ENCODE peak calls at places on chromosomes 12 and 14, in eight cellular contexts. V is right lobe of liver, W is heart left ventricle, E is body of pancreas, R is prostate gland, O is uterus, H is spleen, K is Peyer's patch. Q is an unnamed sample.

GRCh38 chr14:45125754-45126153 is 8.5 kb downstream of the FKBP3 start:
- DNase-seq in H (no peak), O (no peak), K (no peak), R (no peak), V (no peak), W (no peak), E (no peak), Q (no peak)

GRCh38 chr14:55731881-55732498 is 152.0 kb downstream of the KTN1 start:
- DNase-seq in W (no peak), O (no peak), E (peak; percentile 45), R (no peak), H (no peak), V (no peak), K (peak; percentile 65), Q (peak; percentile 29)

GRCh38 chr12:92574046-92574783 is 128.6 kb upstream of the PLEKHG7 start:
- DNase-seq in K (no peak), R (no peak), E (no peak), W (no peak), O (no peak), V (no peak), H (no peak), Q (peak; percentile 40)

GRCh38 chr14:85250369-85250768 is 279.6 kb upstream of the FLRT2 start:
- DNase-seq in E (no peak), H (no peak), O (no peak), V (no peak), W (no peak), K (no peak), R (no peak), Q (no peak)

GRCh38 chr12:45439039-45439438 is 223.1 kb downstream of the ANO6 start:
- DNase-seq in H (no peak), O (no peak), K (no peak), W (no peak), E (no peak), R (no peak), V (no peak), Q (no peak)

GRCh38 chr14:95149441-95149840 is 7.9 kb downstream of the DICER1 start:
- DNase-seq in W (no peak), H (no peak), R (no peak), O (no peak), K (no peak), E (no peak), V (no peak), Q (no peak)

GRCh38 chr14:37819155-37820015 is 224.0 kb downstream of the TTC6 start:
- DNase-seq in H (no peak), O (no peak), K (no peak), W (no peak), R (no peak), E (no peak), V (no peak), Q (no peak)

GRCh38 chr12:1350934-1351240 is 243.5 kb downstream of the FBXL14 start:
- DNase-seq in V (no peak), E (no peak), R (no peak), H (no peak), K (no peak), O (no peak), W (no peak), Q (no peak)

GRCh38 chr14:93892505-93892839 is 34.7 kb upstream of the FAM181A start:
- DNase-seq in W (no peak), O (no peak), H (no peak), R (no peak), V (no peak), E (no peak), K (no peak), Q (no peak)

GRCh38 chr14:105398044-105398725 is at the start of gene TEX22:
- DNase-seq in O (peak; percentile 91), W (peak; percentile 96), H (peak; percentile 98), R (peak; percentile 72), K (peak; percentile 96), V (peak; percentile 88), E (peak; percentile 88), Q (peak; percentile 92)
- TF ChIP-seq POLR2A in O (peak; percentile 38), W (no peak), H (no peak), R (peak; percentile 37), K (peak; percentile 63), V (peak; percentile 66), E (peak; percentile 63), Q (no peak)

DNA sequence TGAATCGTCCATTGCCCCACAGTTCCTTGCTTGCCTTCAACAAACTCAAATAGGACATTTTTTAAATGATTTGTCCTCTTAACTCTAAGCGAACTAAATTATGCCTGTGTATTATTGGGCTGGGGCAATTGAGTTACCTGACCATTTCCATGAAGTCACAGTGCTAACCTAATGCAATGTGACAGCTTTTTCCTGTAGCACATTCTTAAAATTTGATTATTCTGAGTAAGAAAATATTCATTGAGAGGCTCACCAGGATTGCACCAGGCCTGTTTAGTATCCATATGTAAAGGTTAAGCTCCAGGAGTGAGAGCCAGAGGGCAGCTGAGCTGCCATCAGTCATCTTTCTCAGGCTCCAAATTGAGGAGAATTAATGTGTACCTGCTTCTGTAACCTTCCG is 90.9 kb downstream of the GPR65 start:
- DNase-seq in O (no peak), V (no peak), H (no peak), R (no peak), W (no peak), E (no peak), K (no peak), Q (no peak)
- TF ChIP-seq POLR2A in O (no peak), V (no peak), H (no peak), R (no peak), W (no peak), E (no peak), K (no peak), Q (no peak)

GRCh38 chr12:76029982-76030377 is 1.6 kb downstream of the PHLDA1 start:
- DNase-seq in H (no peak), V (no peak), K (no peak), O (no peak), W (no peak), R (no peak), E (no peak), Q (no peak)
- TF ChIP-seq POLR2A in H (no peak), V (no peak), K (no peak), O (no peak), W (no peak), R (peak; percentile 18), E (peak; percentile 6), Q (no peak)

DNA sequence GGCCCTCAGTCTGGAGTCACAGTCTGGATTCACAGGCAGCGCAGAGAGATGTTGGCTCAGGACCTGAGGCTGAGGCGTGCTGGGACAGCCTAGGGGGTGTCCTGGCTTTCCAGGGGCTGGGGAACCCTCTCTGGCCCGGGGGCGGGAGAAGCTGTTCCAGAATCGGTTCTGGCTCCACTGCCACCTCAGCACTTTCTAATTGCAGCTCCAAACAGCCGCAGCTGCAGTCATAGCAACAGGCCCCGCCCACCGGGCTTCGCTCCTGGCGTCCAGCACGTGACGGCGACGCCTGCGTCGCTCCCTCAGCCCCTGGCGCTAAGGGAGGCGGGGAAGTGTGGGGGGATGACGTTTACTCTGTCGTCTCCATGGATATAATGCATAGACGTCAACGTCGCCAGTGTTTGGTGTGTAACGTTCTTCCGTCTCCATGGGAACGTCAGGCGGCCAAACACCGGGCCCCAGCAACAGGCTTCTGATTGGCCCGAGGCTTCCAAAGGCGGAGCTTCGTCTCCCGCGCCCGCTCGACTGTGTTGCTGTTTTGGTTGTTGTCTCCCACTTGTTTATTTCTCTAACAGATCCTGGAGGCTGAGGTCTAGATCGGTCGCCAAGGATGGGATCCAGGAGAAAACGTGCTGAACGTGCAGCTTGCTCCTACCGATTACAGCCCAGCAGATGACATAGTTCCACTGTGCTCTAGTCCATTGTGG is 19.7 kb upstream of the FOS start:
- DNase-seq in E (peak; percentile 100), W (peak; percentile 100), K (peak; percentile 100), R (peak; percentile 98), V (peak; percentile 99), H (peak; percentile 100), O (peak; percentile 99), Q (peak; percentile 99)
- TF ChIP-seq POLR2A in E (peak; percentile 93), W (no peak), K (peak; percentile 88), R (peak; percentile 88), V (peak; percentile 13), H (no peak), O (peak; percentile 47), Q (peak; percentile 68)

DNA sequence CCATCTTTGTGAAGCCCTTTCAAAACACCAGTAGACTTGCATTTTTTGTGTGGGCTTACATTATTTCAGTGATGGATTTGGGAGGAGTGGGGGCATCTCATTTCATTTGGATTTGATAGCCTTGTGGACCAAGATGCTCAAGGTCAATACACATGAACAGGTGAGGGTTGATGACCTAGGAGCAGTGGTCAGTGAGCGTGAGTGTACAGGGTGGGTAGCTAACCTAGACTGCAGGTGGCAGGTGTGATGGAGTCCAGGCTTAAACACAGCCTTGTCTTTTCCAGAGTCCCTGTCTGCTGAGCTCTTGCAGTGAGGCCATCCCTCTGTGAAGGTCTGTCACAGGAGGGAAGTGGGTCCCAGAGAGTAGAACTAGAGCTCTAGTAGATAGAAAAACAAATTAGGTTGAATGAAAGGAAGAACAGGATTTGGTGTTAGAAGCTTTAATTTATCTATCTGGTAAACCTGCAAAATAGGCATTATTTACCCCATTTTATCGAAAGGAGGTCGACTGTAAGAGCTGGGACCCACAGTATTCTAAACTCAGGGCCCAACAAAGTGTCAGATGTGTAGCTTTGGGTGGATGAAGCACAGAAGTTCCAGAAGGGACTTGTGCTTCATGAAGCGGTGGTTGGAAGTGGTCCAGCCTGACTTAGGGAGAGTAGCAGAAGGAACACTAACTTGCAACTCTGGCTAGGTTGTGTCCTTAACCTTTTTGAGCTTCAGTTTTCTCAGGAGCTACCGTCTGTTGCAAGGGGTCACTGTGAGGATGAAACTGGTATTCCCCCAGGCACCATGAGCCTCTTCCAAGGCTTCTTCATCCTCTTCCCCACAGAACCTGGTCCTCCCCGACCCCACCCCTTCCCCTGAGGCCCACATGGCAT is 18.2 kb downstream of the RPS6KL1 start:
- DNase-seq in K (no peak), W (no peak), E (no peak), V (no peak), H (no peak), O (no peak), R (no peak), Q (no peak)
- TF ChIP-seq POLR2A in K (no peak), W (no peak), E (no peak), V (no peak), H (no peak), O (no peak), R (no peak), Q (no peak)